ENCODE peak calls at places on chromosomes 16 and 17, in six cellular contexts. One of them, this sample, is unnamed.
A peak's percentile ranks its signal among the peaks of the same experiment; 100 is the strongest.

GRCh38 chr17:45103269-45103795 is 29.0 kb downstream of the PLCD3 start:
- DNase-seq in BE2C: no peak
- DNase-seq in IMR-90: no peak
- DNase-seq in EH: no peak
- DNase-seq in NT2/D1: no peak
- DNase-seq in dorsolateral prefrontal cortex: no peak
- DNase-seq in this sample: no peak

GRCh38 chr17:6096201-6097004 is 26.2 kb downstream of the WSCD1 start:
- DNase-seq in IMR-90: no peak
- DNase-seq in NT2/D1: no peak
- DNase-seq in EH: no peak
- DNase-seq in BE2C: no peak
- DNase-seq in dorsolateral prefrontal cortex: no peak
- DNase-seq in this sample: no peak

GRCh38 chr16:21260870-21261791 is 17.0 kb downstream of the CRYM start:
- DNase-seq in BE2C: peak; percentile 32
- DNase-seq in dorsolateral prefrontal cortex: no peak
- DNase-seq in NT2/D1: no peak
- DNase-seq in IMR-90: peak; percentile 94
- DNase-seq in EH: peak; percentile 83
- DNase-seq in this sample: peak; percentile 84

GRCh38 chr16:62829084-62829483 is 792.8 kb upstream of the CDH8 start:
- DNase-seq in EH: no peak
- DNase-seq in BE2C: no peak
- DNase-seq in dorsolateral prefrontal cortex: no peak
- DNase-seq in IMR-90: no peak
- DNase-seq in NT2/D1: no peak
- DNase-seq in this sample: no peak

GRCh38 chr17:77076046-77076882 is 64.5 kb upstream of the SEC14L1 start:
- DNase-seq in IMR-90: peak; percentile 9
- DNase-seq in NT2/D1: no peak
- DNase-seq in BE2C: no peak
- DNase-seq in dorsolateral prefrontal cortex: no peak
- DNase-seq in EH: peak; percentile 51
- DNase-seq in this sample: peak; percentile 20

GRCh38 chr17:68939195-68939594 is 16.0 kb downstream of the ABCA8 start:
- DNase-seq in EH: no peak
- DNase-seq in dorsolateral prefrontal cortex: no peak
- DNase-seq in BE2C: no peak
- DNase-seq in NT2/D1: no peak
- DNase-seq in IMR-90: no peak
- DNase-seq in this sample: no peak

GRCh38 chr16:69150146-69150865 is 17.9 kb downstream of the UTP4 start:
- DNase-seq in NT2/D1: no peak
- DNase-seq in IMR-90: peak; percentile 81
- DNase-seq in BE2C: peak; percentile 72
- DNase-seq in EH: peak; percentile 81
- DNase-seq in dorsolateral prefrontal cortex: peak; percentile 74
- DNase-seq in this sample: peak; percentile 77

GRCh38 chr17:28961391-28961790 is 10.1 kb upstream of the PHF12 start:
- DNase-seq in BE2C: no peak
- DNase-seq in EH: no peak
- DNase-seq in dorsolateral prefrontal cortex: peak; percentile 24
- DNase-seq in IMR-90: no peak
- DNase-seq in NT2/D1: no peak
- DNase-seq in this sample: no peak

GRCh38 chr16:59719121-59719520 is 985.0 kb upstream of the GOT2 start:
- DNase-seq in IMR-90: no peak
- DNase-seq in NT2/D1: no peak
- DNase-seq in BE2C: no peak
- DNase-seq in EH: no peak
- DNase-seq in dorsolateral prefrontal cortex: no peak
- DNase-seq in this sample: no peak

GRCh38 chr17:79303641-79304205 is 229.1 kb downstream of the ENGASE start:
- DNase-seq in BE2C: no peak
- DNase-seq in EH: no peak
- DNase-seq in IMR-90: no peak
- DNase-seq in NT2/D1: no peak
- DNase-seq in dorsolateral prefrontal cortex: no peak
- DNase-seq in this sample: no peak

This sample was measured in iris pigment epithelial cell.